ENCODE peak calls at places on chromosome 18, in ten cellular contexts. L, M, A, I, B, Q, K, Y, Z and W are unnamed samples.
A peak's percentile ranks its signal among the peaks of the same experiment; 100 is the strongest.

GRCh38 chr18:64333584-64333983 is 184.7 kb upstream of the LINC00305 start:
- DNase-seq in Q (no peak), A (no peak), B (no peak), I (no peak), Z (no peak), Y (no peak), L (no peak), M (no peak), K (no peak), W (no peak)

GRCh38 chr18:36089001-36089400 is 21.6 kb upstream of the RPRD1A start:
- DNase-seq in A (no peak), Z (no peak), Y (no peak), L (no peak), M (no peak), B (no peak), Q (no peak), K (no peak), I (no peak), W (no peak)

GRCh38 chr18:14943967-14944636 is 196.1 kb downstream of the ANKRD30B start:
- DNase-seq in Y (no peak), Q (no peak), L (no peak), I (no peak), M (peak; percentile 50), B (no peak), Z (no peak), A (peak; percentile 43), K (no peak), W (no peak)

GRCh38 chr18:63148449-63149199 is 170.9 kb downstream of the BCL2 start:
- DNase-seq in B (no peak), Q (no peak), L (no peak), A (no peak), I (peak; percentile 26), Y (no peak), Z (no peak), K (no peak), M (no peak), W (no peak)

GRCh38 chr18:46393961-46394360 is 263.1 kb downstream of the LOXHD1 start:
- DNase-seq in K (no peak), Z (no peak), Q (no peak), L (no peak), M (peak; percentile 66), I (no peak), Y (no peak), A (no peak), B (no peak), W (no peak)

GRCh38 chr18:36124841-36125240 is 4.3 kb downstream of the SLC39A6 start:
- DNase-seq in Q (no peak), A (no peak), I (no peak), M (no peak), B (no peak), K (no peak), L (no peak), Z (no peak), Y (no peak), W (no peak)

GRCh38 chr18:58942486-58942885 is 77.8 kb downstream of the ZNF532 start:
- DNase-seq in Q (no peak), I (no peak), K (no peak), B (no peak), A (no peak), L (no peak), M (no peak), Z (no peak), Y (no peak), W (no peak)

GRCh38 chr18:11498821-11499220 is 110.6 kb upstream of the SLC35G4 start:
- DNase-seq in K (no peak), Z (no peak), B (no peak), Q (no peak), I (no peak), M (no peak), L (peak; percentile 28), Y (no peak), A (no peak), W (no peak)

GRCh38 chr18:23354625-23355024 is 98.5 kb upstream of the RIOK3 start:
- DNase-seq in M (no peak), Z (no peak), L (peak; percentile 65), I (peak; percentile 53), Q (no peak), B (no peak), A (no peak), K (no peak), Y (no peak), W (no peak)